ENCODE peak calls at places on chromosomes 1 and 21, in seven cellular contexts. O, G, D, K, S, L and X are unnamed samples.

GRCh38 chr1:8395433-8395866 is 77.5 kb downstream of the SLC45A1 start:
- DNase-seq in S (no peak), D (no peak), K (no peak), G (no peak), L (no peak), O (no peak), X (no peak)

GRCh38 chr21:14572206-14572780 is 26.2 kb upstream of the SAMSN1 start:
- DNase-seq in O (no peak), K (peak), G (no peak), S (no peak), L (no peak), D (no peak), X (no peak)

GRCh38 chr1:205805082-205805711 is 7.8 kb downstream of the SLC41A1 start:
- DNase-seq in S (no peak), K (no peak), D (no peak), G (no peak), O (no peak), L (no peak), X (no peak)

GRCh38 chr1:18836654-18837053 is 22.8 kb downstream of the TAS1R2 start:
- DNase-seq in L (no peak), S (no peak), D (no peak), O (no peak), G (no peak), K (no peak), X (no peak)

GRCh38 chr1:9859252-9860014 is 35.7 kb upstream of the CLSTN1 start:
- DNase-seq in L (no peak), O (no peak), S (no peak), D (no peak), K (no peak), G (peak), X (no peak)

GRCh38 chr1:226100436-226101347 is 38.2 kb downstream of the H3-3A start:
- DNase-seq in D (no peak), O (peak), K (no peak), S (no peak), G (peak), L (no peak), X (no peak)

GRCh38 chr1:12581179-12581578 is 36.8 kb downstream of the DHRS3 start:
- DNase-seq in D (no peak), L (no peak), O (no peak), G (no peak), S (no peak), K (peak), X (no peak)

GRCh38 chr1:54593571-54594160 is 29.7 kb downstream of the FAM151A start:
- DNase-seq in S (no peak), O (no peak), K (no peak), G (no peak), L (no peak), D (no peak), X (no peak)

GRCh38 chr1:183516725-183517124 is 44.4 kb downstream of the SMG7 start:
- DNase-seq in D (no peak), K (no peak), G (no peak), O (no peak), S (no peak), L (no peak), X (no peak)

GRCh38 chr1:2019162-2019542 is at the start of gene GABRD:
- DNase-seq in O (no peak), K (peak), S (no peak), G (peak), D (no peak), L (no peak), X (no peak)

GRCh38 chr21:15415541-15416261 is 314.1 kb upstream of the USP25 start:
- DNase-seq in G (no peak), O (no peak), K (no peak), D (no peak), L (no peak), S (no peak), X (no peak)

GRCh38 chr1:203692565-203693470 is 66.2 kb downstream of the ATP2B4 start:
- DNase-seq in D (no peak), K (peak), L (peak), O (peak), G (no peak), S (peak), X (peak)

GRCh38 chr1:24586970-24587820 is 31.3 kb downstream of the NCMAP start:
- DNase-seq in D (peak), K (peak), O (peak), L (no peak), S (peak), G (peak), X (no peak)

GRCh38 chr1:198966519-198966918 is 327.7 kb downstream of the PTPRC start:
- DNase-seq in G (no peak), O (no peak), K (no peak), L (no peak), S (no peak), D (no peak), X (no peak)

GRCh38 chr1:78274814-78275213 is 216.0 kb upstream of the PTGFR start:
- DNase-seq in S (peak), O (peak), L (no peak), D (no peak), K (no peak), G (no peak), X (no peak)

GRCh38 chr1:201597551-201598230 is 58.8 kb downstream of the NAV1 start:
- DNase-seq in O (no peak), K (peak), S (no peak), G (peak), L (no peak), D (no peak), X (peak)

GRCh38 chr1:43232071-43232470 is 37.7 kb upstream of the TMEM125 start:
- DNase-seq in K (no peak), O (peak), D (no peak), L (no peak), S (peak), G (no peak), X (peak)

GRCh38 chr1:203765029-203765837 is at the start of gene LAX1:
- DNase-seq in L (no peak), G (no peak), K (no peak), D (peak), S (no peak), O (no peak), X (no peak)

GRCh38 chr1:201535046-201535777 is 3.7 kb upstream of the NAV1 start:
- DNase-seq in S (peak), G (no peak), O (peak), D (no peak), L (no peak), K (no peak), X (no peak)

GRCh38 chr1:18197299-18197698 is 89.7 kb downstream of the IGSF21 start:
- DNase-seq in L (no peak), G (no peak), D (no peak), K (peak), O (no peak), S (no peak), X (no peak)

GRCh38 chr1:106268070-106268469 is 788.4 kb upstream of the PRMT6 start:
- DNase-seq in L (no peak), D (no peak), S (no peak), K (peak), G (peak), O (no peak), X (no peak)

GRCh38 chr1:7010534-7011200 is 225.4 kb downstream of the CAMTA1 start:
- DNase-seq in O (no peak), K (no peak), D (no peak), S (no peak), L (no peak), G (no peak), X (no peak)